ENCODE peak calls at places on chromosome 16, in seven cellular contexts. O is IMR-90; B is activated naive CD4-positive, alpha-beta T cell treated with Interleukin-2 at 50 U/mL for 16 hours; X is GM12865; W is fibroblast of villous mesenchyme; N is NCI-H1694; H is stimulated activated CD8-positive, alpha-beta memory T cell treated with anti-CD3 and anti-CD28 coated beads, Interleukin-2, amount 100 ng/mL, for 1 hour. L is an unnamed sample.

GRCh38 chr16:69744363-69745231 is 10.1 kb downstream of the NOB1 start:
- DNase-seq in O (no peak), H (no peak), B (no peak), X (no peak), N (no peak), W (no peak), L (no peak)

GRCh38 chr16:34743115-34743514 is 1283.7 kb downstream of the TP53TG3F start:
- DNase-seq in B (no peak), O (no peak), W (no peak), X (no peak), H (no peak), N (no peak), L (no peak)

GRCh38 chr16:66616592-66616991 is 12.1 kb downstream of the CMTM3 start:
- DNase-seq in O (peak; percentile 10), H (no peak), B (no peak), X (no peak), W (no peak), N (no peak), L (no peak)

GRCh38 chr16:87725596-87726235 is 40.1 kb downstream of the KLHDC4 start:
- DNase-seq in X (no peak), N (no peak), W (peak; percentile 34), H (no peak), B (no peak), O (peak; percentile 74), L (no peak)

GRCh38 chr16:11452746-11453344 is 107.6 kb downstream of the RMI2 start:
- DNase-seq in N (no peak), H (no peak), B (no peak), X (no peak), W (no peak), O (no peak), L (no peak)

GRCh38 chr16:3690991-3691720 is 26.2 kb downstream of the TRAP1 start:
- DNase-seq in O (no peak), X (no peak), N (no peak), B (no peak), W (peak; percentile 66), H (no peak), L (no peak)

GRCh38 chr16:85309656-85310587 is 197.7 kb upstream of the CIBAR2 start:
- DNase-seq in B (no peak), W (no peak), H (no peak), X (peak; percentile 22), O (no peak), N (no peak), L (peak; percentile 81)

GRCh38 chr16:22326771-22327445 is 29.7 kb downstream of the POLR3E start:
- DNase-seq in H (no peak), N (no peak), W (no peak), X (no peak), B (no peak), O (no peak), L (no peak)

GRCh38 chr16:58329147-58329546 is 34.3 kb upstream of the PRSS54 start:
- DNase-seq in H (no peak), X (no peak), O (peak; percentile 7), W (peak; percentile 35), N (no peak), B (no peak), L (no peak)

GRCh38 chr16:27311449-27311831 is 2.3 kb upstream of the IL4R start:
- DNase-seq in O (peak; percentile 38), X (no peak), N (no peak), W (peak; percentile 26), H (no peak), B (no peak), L (no peak)

GRCh38 chr16:22141746-22142145 is 20.6 kb upstream of the SDR42E2 start:
- DNase-seq in N (no peak), H (no peak), X (peak; percentile 15), W (peak; percentile 7), B (no peak), O (peak; percentile 7), L (no peak)

GRCh38 chr16:53166099-53166498 is 111.3 kb downstream of the CHD9 start:
- DNase-seq in W (no peak), N (no peak), H (no peak), X (no peak), O (no peak), B (no peak), L (no peak)

GRCh38 chr16:5502467-5502869 is 404.9 kb upstream of the EEF2KMT start:
- DNase-seq in N (no peak), B (no peak), X (peak; percentile 13), W (no peak), O (no peak), H (no peak), L (no peak)

GRCh38 chr16:1037023-1037933 is 35.3 kb upstream of the SSTR5 start:
- DNase-seq in O (peak; percentile 10), W (peak; percentile 4), B (no peak), X (no peak), H (no peak), N (no peak), L (no peak)

GRCh38 chr16:84600343-84601229 is 17.3 kb downstream of the COTL1 start:
- DNase-seq in N (no peak), X (peak; percentile 91), O (peak; percentile 43), B (peak; percentile 32), W (peak; percentile 46), H (no peak), L (no peak)

GRCh38 chr16:85627835-85628556 is 14.9 kb downstream of the GSE1 start:
- DNase-seq in B (no peak), N (peak; percentile 28), W (no peak), H (no peak), X (no peak), O (no peak), L (no peak)

GRCh38 chr16:13945734-13946490 is 26.0 kb downstream of the ERCC4 start:
- DNase-seq in N (no peak), W (no peak), X (no peak), B (no peak), O (no peak), H (no peak), L (no peak)

GRCh38 chr16:47599512-47599911 is 138.4 kb downstream of the PHKB start:
- DNase-seq in O (no peak), N (no peak), B (no peak), X (peak; percentile 52), W (no peak), H (no peak), L (no peak)

GRCh38 chr16:11833951-11834695 is 17.2 kb downstream of the RSL1D1 start:
- DNase-seq in N (no peak), B (no peak), H (no peak), X (peak; percentile 24), O (peak; percentile 90), W (peak; percentile 95), L (no peak)

GRCh38 chr16:1244881-1245280 is 4.4 kb downstream of the TPSAB1 start:
- DNase-seq in H (peak; percentile 13), W (no peak), X (no peak), O (no peak), B (no peak), N (no peak), L (no peak)

GRCh38 chr16:30183961-30184429 is 593 bp downstream of the CORO1A start:
- DNase-seq in N (no peak), W (no peak), O (no peak), B (peak; percentile 72), H (peak; percentile 59), X (peak; percentile 94), L (no peak)

GRCh38 chr16:47037746-47038458 is 64.4 kb upstream of the DNAJA2 start:
- DNase-seq in O (peak; percentile 62), N (peak; percentile 42), W (peak; percentile 76), B (peak; percentile 93), H (peak; percentile 81), X (peak; percentile 88), L (peak; percentile 83)

GRCh38 chr16:50425044-50425443 is 56.3 kb upstream of the BRD7 start:
- DNase-seq in O (no peak), N (no peak), H (no peak), X (no peak), W (no peak), B (no peak), L (no peak)

GRCh38 chr16:86261379-86261778 is 248.9 kb upstream of the FOXF1 start:
- DNase-seq in B (no peak), H (no peak), X (peak; percentile 45), N (no peak), O (peak; percentile 38), W (no peak), L (no peak)

GRCh38 chr16:86495756-86496261 is 14.5 kb upstream of the FOXF1 start:
- DNase-seq in X (no peak), B (no peak), H (no peak), N (no peak), O (no peak), W (no peak), L (no peak)

GRCh38 chr16:47018223-47018891 is 44.9 kb upstream of the DNAJA2 start:
- DNase-seq in O (peak; percentile 10), N (no peak), W (peak; percentile 15), B (peak; percentile 60), H (no peak), X (peak; percentile 96), L (no peak)

GRCh38 chr16:58589311-58589890 is 40.2 kb downstream of the CNOT1 start:
- DNase-seq in B (no peak), W (no peak), O (peak; percentile 11), X (no peak), H (no peak), N (no peak), L (no peak)